ENCODE peak calls at places on chromosomes 12 and 14, in four cellular contexts. N is globus pallidus, P is GM10248, I is G401. E is an unnamed sample.

GRCh38 chr12:54392485-54393349 is 8.2 kb upstream of the ZNF385A start:
- DNase-seq in N (no peak), I (no peak), P (no peak), E (no peak)

GRCh38 chr12:29320295-29321090 is 60.5 kb downstream of the ERGIC2 start:
- DNase-seq in N (no peak), P (no peak), I (no peak), E (no peak)

GRCh38 chr12:120757949-120758348 is 32.3 kb downstream of the ACADS start:
- DNase-seq in I (no peak), P (no peak), N (no peak), E (no peak)

GRCh38 chr14:102591372-102591943 is 991 bp upstream of the RCOR1 start:
- DNase-seq in P (no peak), I (peak; percentile 40), N (peak; percentile 45), E (peak; percentile 88)

GRCh38 chr14:56150645-56151345 is 32.6 kb downstream of the PELI2 start:
- DNase-seq in N (no peak), I (peak; percentile 61), P (no peak), E (no peak)

GRCh38 chr14:51039285-51039684 is 55.6 kb downstream of the TRIM9 start:
- DNase-seq in P (no peak), N (no peak), I (no peak), E (no peak)

GRCh38 chr12:31318870-31319269 is 7.1 kb downstream of the SINHCAF start:
- DNase-seq in P (no peak), I (no peak), N (no peak), E (no peak)

GRCh38 chr12:31514912-31515311 is 76.0 kb downstream of the DENND5B start:
- DNase-seq in I (no peak), P (no peak), N (no peak), E (no peak)

GRCh38 chr12:76329163-76329562 is 19.1 kb downstream of the BBS10 start:
- DNase-seq in I (no peak), N (no peak), P (no peak), E (no peak)

E was measured in upper lobe of left lung.